ENCODE peak calls at places on chromosomes 6 and 20, in five cellular contexts. One of them, this sample, is unnamed. For H3K4me1, the result is how much of the 10 kb centered on the place peaks cover.

GRCh38 chr20:46767127-46767761 is 57.8 kb downstream of the SLC2A10 start:
- DNase-seq in neuronal stem cell: peak
- DNase-seq in H1: no peak
- DNase-seq in mesenchymal stem cell: peak
- DNase-seq in H9: peak
- DNase-seq in this sample: peak

GRCh38 chr6:161038229-161039003 is 46.8 kb downstream of the MAP3K4 start:
- DNase-seq in neuronal stem cell: no peak
- DNase-seq in H9: no peak
- DNase-seq in mesenchymal stem cell: peak
- DNase-seq in H1: no peak
- DNase-seq in this sample: peak

GRCh38 chr6:90110971-90111370 is 185.7 kb downstream of the BACH2 start:
- DNase-seq in neuronal stem cell: no peak
- DNase-seq in H1: no peak
- DNase-seq in H9: no peak
- DNase-seq in mesenchymal stem cell: no peak
- DNase-seq in this sample: no peak

GRCh38 chr6:110422444-110422822 is 7.1 kb upstream of the DDO start:
- DNase-seq in H1: no peak
- DNase-seq in mesenchymal stem cell: no peak
- DNase-seq in neuronal stem cell: no peak
- DNase-seq in H9: no peak
- DNase-seq in this sample: peak

GRCh38 chr20:56463428-56463827 is 5.0 kb upstream of the RTF2 start:
- DNase-seq in H1: no peak
- DNase-seq in neuronal stem cell: no peak
- DNase-seq in H9: no peak
- DNase-seq in mesenchymal stem cell: no peak
- DNase-seq in this sample: no peak

GRCh38 chr6:32659856-32660595 is 6.4 kb downstream of the HLA-DQB1 start:
- DNase-seq in mesenchymal stem cell: no peak
- DNase-seq in H1: no peak
- DNase-seq in neuronal stem cell: no peak
- DNase-seq in H9: no peak
- DNase-seq in this sample: no peak

GRCh38 chr6:133404728-133405127 is 163.6 kb downstream of the EYA4 start:
- DNase-seq in neuronal stem cell: no peak
- DNase-seq in mesenchymal stem cell: no peak
- DNase-seq in H1: no peak
- DNase-seq in H9: no peak
- DNase-seq in this sample: no peak

GRCh38 chr20:58482416-58482815 is 32.8 kb downstream of the APCDD1L start:
- DNase-seq in mesenchymal stem cell: peak
- DNase-seq in neuronal stem cell: no peak
- DNase-seq in H1: no peak
- DNase-seq in H9: peak
- DNase-seq in this sample: no peak

GRCh38 chr20:20837574-20838021 is 125.2 kb upstream of the RALGAPA2 start:
- DNase-seq in H1: no peak
- DNase-seq in mesenchymal stem cell: peak
- DNase-seq in H9: peak
- DNase-seq in neuronal stem cell: peak
- DNase-seq in this sample: peak

GRCh38 chr20:2762578-2763131 is 37.8 kb downstream of the CPXM1 start:
- DNase-seq in mesenchymal stem cell: no peak
- DNase-seq in H1: no peak
- DNase-seq in neuronal stem cell: no peak
- DNase-seq in H9: no peak
- DNase-seq in this sample: no peak
- H2BK12ac ChIP-seq in mesenchymal stem cell: no peak
- H2BK12ac ChIP-seq in H1: no peak
- H2BK12ac ChIP-seq in neuronal stem cell: no peak
- H2BK12ac ChIP-seq in H9: no peak
- H2BK12ac ChIP-seq in this sample: no peak

GRCh38 chr6:29092957-29093356 is 5.8 kb upstream of the OR2B3 start:
- DNase-seq in neuronal stem cell: no peak
- DNase-seq in H9: no peak
- DNase-seq in mesenchymal stem cell: no peak
- DNase-seq in H1: no peak
- DNase-seq in this sample: no peak
- H3K9ac ChIP-seq in neuronal stem cell: no peak
- H3K9ac ChIP-seq in H9: no peak
- H3K9ac ChIP-seq in mesenchymal stem cell: no peak
- H3K9ac ChIP-seq in H1: no peak
- H3K9ac ChIP-seq in this sample: no peak

DNA sequence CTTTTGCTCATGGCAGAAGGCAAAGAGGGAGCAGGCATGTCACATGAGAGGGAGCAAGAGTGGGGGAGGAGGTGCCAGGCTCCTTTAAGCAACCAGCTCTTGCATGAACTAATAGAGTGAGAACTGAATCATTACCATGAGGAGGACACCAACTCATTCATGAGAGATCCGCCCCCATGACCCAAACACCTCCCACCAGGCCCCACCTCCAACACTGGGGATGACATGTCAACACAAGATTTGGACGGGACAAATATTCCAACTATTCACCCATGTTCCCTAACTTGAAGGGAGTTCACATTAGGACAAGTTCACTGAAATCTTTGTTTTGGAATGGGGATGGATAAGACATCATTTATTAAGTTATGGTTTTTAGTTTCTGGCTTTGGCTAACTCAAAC is 155.1 kb upstream of the ESR1 start:
- DNase-seq in H9: no peak
- DNase-seq in H1: no peak
- DNase-seq in neuronal stem cell: no peak
- DNase-seq in mesenchymal stem cell: no peak
- DNase-seq in this sample: no peak
- H3K4me1 ChIP-seq in H9: under half
- H3K4me1 ChIP-seq in H1: under half
- H3K4me1 ChIP-seq in neuronal stem cell: under half
- H3K4me1 ChIP-seq in mesenchymal stem cell: under half
- H3K4me1 ChIP-seq in this sample: under half

DNA sequence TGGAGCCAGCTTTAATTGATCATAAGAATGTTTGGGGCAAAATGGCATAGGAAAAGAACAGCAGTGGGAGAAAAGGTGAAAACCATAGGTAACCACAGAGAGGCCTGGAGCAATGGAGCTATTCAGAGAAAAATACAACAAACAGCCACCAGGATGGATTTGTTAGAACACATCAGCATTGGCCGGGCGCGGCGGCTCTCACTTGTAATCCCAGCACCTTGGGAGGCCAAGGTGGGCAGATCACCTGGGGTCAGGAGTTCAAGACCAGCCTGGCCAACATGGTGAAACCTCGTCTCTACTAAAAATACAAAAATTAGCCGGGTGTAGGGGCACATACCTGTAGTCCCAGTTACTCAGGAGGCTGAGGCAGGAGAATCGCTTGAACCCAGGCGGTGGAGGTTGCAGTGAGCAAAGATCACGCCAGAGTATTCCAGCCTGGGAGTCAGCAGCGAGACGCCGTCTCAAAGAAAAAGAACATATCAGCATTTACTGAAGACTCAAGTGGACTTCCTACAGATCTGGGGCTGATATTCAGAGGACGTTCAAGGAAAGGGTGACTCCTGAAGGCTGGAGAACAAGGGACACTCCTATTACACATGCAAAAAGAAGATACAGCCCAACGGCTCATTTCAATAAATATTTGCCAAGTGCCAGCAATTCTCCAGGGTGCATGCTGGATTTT is 20.2 kb downstream of the SNHG17 start:
- DNase-seq in H1: no peak
- DNase-seq in H9: peak
- DNase-seq in neuronal stem cell: no peak
- DNase-seq in mesenchymal stem cell: no peak
- DNase-seq in this sample: no peak
- H2BK12ac ChIP-seq in H1: no peak
- H2BK12ac ChIP-seq in H9: no peak
- H2BK12ac ChIP-seq in neuronal stem cell: no peak
- H2BK12ac ChIP-seq in mesenchymal stem cell: no peak
- H2BK12ac ChIP-seq in this sample: no peak